ENCODE peak calls at places on chromosomes 11 and 22, in ten cellular contexts. One of them, this sample, is unnamed.

GRCh38 chr11:15893080-15893492 is 463.3 kb downstream of the SOX6 start:
- DNase-seq in H9: no peak
- DNase-seq in AG10803: peak; percentile 74
- DNase-seq in HL-60: no peak
- DNase-seq in fibroblast of lung: peak; percentile 93
- DNase-seq in endodermal cell: no peak
- DNase-seq in tibial artery: no peak
- DNase-seq in BE2C: no peak
- DNase-seq in stomach: no peak
- DNase-seq in BJ: peak; percentile 60
- DNase-seq in this sample: no peak

GRCh38 chr11:118845369-118845768 is 38.3 kb upstream of the CXCR5 start:
- DNase-seq in H9: no peak
- DNase-seq in AG10803: peak; percentile 36
- DNase-seq in HL-60: no peak
- DNase-seq in fibroblast of lung: peak; percentile 33
- DNase-seq in endodermal cell: no peak
- DNase-seq in tibial artery: no peak
- DNase-seq in BE2C: no peak
- DNase-seq in stomach: no peak
- DNase-seq in BJ: no peak
- DNase-seq in this sample: no peak

GRCh38 chr11:69330330-69330729 is 36.4 kb downstream of the MYEOV start:
- DNase-seq in H9: no peak
- DNase-seq in AG10803: no peak
- DNase-seq in HL-60: no peak
- DNase-seq in fibroblast of lung: no peak
- DNase-seq in endodermal cell: no peak
- DNase-seq in tibial artery: no peak
- DNase-seq in BE2C: no peak
- DNase-seq in stomach: no peak
- DNase-seq in BJ: no peak
- DNase-seq in this sample: no peak

GRCh38 chr11:33867996-33868645 is 23.8 kb downstream of the LMO2 start:
- DNase-seq in H9: no peak
- DNase-seq in AG10803: no peak
- DNase-seq in HL-60: no peak
- DNase-seq in fibroblast of lung: no peak
- DNase-seq in endodermal cell: no peak
- DNase-seq in tibial artery: no peak
- DNase-seq in BE2C: no peak
- DNase-seq in stomach: no peak
- DNase-seq in BJ: no peak
- DNase-seq in this sample: no peak

GRCh38 chr11:8403310-8403709 is 139.6 kb upstream of the LMO1 start:
- DNase-seq in H9: no peak
- DNase-seq in AG10803: peak; percentile 1
- DNase-seq in HL-60: no peak
- DNase-seq in fibroblast of lung: peak; percentile 27
- DNase-seq in endodermal cell: no peak
- DNase-seq in tibial artery: no peak
- DNase-seq in BE2C: no peak
- DNase-seq in stomach: no peak
- DNase-seq in BJ: no peak
- DNase-seq in this sample: no peak

GRCh38 chr11:27282806-27283205 is 80.2 kb downstream of the CCDC34 start:
- DNase-seq in H9: no peak
- DNase-seq in AG10803: peak; percentile 41
- DNase-seq in HL-60: no peak
- DNase-seq in fibroblast of lung: peak; percentile 79
- DNase-seq in endodermal cell: peak; percentile 74
- DNase-seq in tibial artery: no peak
- DNase-seq in BE2C: peak; percentile 5
- DNase-seq in stomach: no peak
- DNase-seq in BJ: no peak
- DNase-seq in this sample: no peak

GRCh38 chr11:1202154-1202775 is 20.6 kb upstream of the MUC5B start:
- DNase-seq in H9: peak; percentile 29
- DNase-seq in AG10803: no peak
- DNase-seq in HL-60: no peak
- DNase-seq in fibroblast of lung: no peak
- DNase-seq in endodermal cell: peak; percentile 49
- DNase-seq in tibial artery: peak; percentile 55
- DNase-seq in BE2C: peak; percentile 9
- DNase-seq in stomach: peak; percentile 37
- DNase-seq in BJ: no peak
- DNase-seq in this sample: no peak

GRCh38 chr11:72224587-72225410 is at the start of gene INPPL1:
- DNase-seq in H9: peak; percentile 41
- DNase-seq in AG10803: no peak
- DNase-seq in HL-60: no peak
- DNase-seq in fibroblast of lung: peak; percentile 28
- DNase-seq in endodermal cell: peak; percentile 76
- DNase-seq in tibial artery: peak; percentile 78
- DNase-seq in BE2C: peak; percentile 63
- DNase-seq in stomach: peak; percentile 58
- DNase-seq in BJ: no peak
- DNase-seq in this sample: peak; percentile 83

GRCh38 chr22:19376971-19377370 is 54.6 kb downstream of the HIRA start:
- DNase-seq in H9: no peak
- DNase-seq in AG10803: no peak
- DNase-seq in HL-60: no peak
- DNase-seq in fibroblast of lung: no peak
- DNase-seq in endodermal cell: no peak
- DNase-seq in tibial artery: no peak
- DNase-seq in BE2C: no peak
- DNase-seq in stomach: no peak
- DNase-seq in BJ: no peak
- DNase-seq in this sample: no peak

GRCh38 chr22:19576460-19577421 is 52.5 kb upstream of the CLDN5 start:
- DNase-seq in H9: peak; percentile 58
- DNase-seq in AG10803: peak; percentile 27
- DNase-seq in HL-60: peak; percentile 94
- DNase-seq in fibroblast of lung: peak; percentile 68
- DNase-seq in endodermal cell: peak; percentile 75
- DNase-seq in tibial artery: no peak
- DNase-seq in BE2C: peak; percentile 55
- DNase-seq in stomach: no peak
- DNase-seq in BJ: no peak
- DNase-seq in this sample: no peak

GRCh38 chr11:8066911-8067455 is 14.0 kb upstream of the TUB start:
- DNase-seq in H9: no peak
- DNase-seq in AG10803: no peak
- DNase-seq in HL-60: no peak
- DNase-seq in fibroblast of lung: peak; percentile 8
- DNase-seq in endodermal cell: peak; percentile 56
- DNase-seq in tibial artery: no peak
- DNase-seq in BE2C: no peak
- DNase-seq in stomach: peak; percentile 20
- DNase-seq in BJ: no peak
- DNase-seq in this sample: no peak

GRCh38 chr22:27597703-27598444 is 203.7 kb downstream of the MN1 start:
- DNase-seq in H9: no peak
- DNase-seq in AG10803: no peak
- DNase-seq in HL-60: no peak
- DNase-seq in fibroblast of lung: no peak
- DNase-seq in endodermal cell: no peak
- DNase-seq in tibial artery: no peak
- DNase-seq in BE2C: peak; percentile 45
- DNase-seq in stomach: no peak
- DNase-seq in BJ: no peak
- DNase-seq in this sample: no peak

GRCh38 chr11:13384837-13385417 is 78.1 kb downstream of the BTBD10 start:
- DNase-seq in H9: peak; percentile 54
- DNase-seq in AG10803: peak; percentile 50
- DNase-seq in HL-60: no peak
- DNase-seq in fibroblast of lung: peak; percentile 49
- DNase-seq in endodermal cell: peak; percentile 79
- DNase-seq in tibial artery: no peak
- DNase-seq in BE2C: peak; percentile 29
- DNase-seq in stomach: no peak
- DNase-seq in BJ: no peak
- DNase-seq in this sample: no peak
- TF ChIP-seq CTCF in H9: peak; percentile 79
- TF ChIP-seq CTCF in AG10803: peak; percentile 72
- TF ChIP-seq CTCF in HL-60: peak; percentile 68
- TF ChIP-seq CTCF in fibroblast of lung: peak; percentile 65
- TF ChIP-seq CTCF in endodermal cell: peak; percentile 83
- TF ChIP-seq CTCF in tibial artery: peak; percentile 62
- TF ChIP-seq CTCF in BE2C: peak; percentile 52
- TF ChIP-seq CTCF in stomach: no peak
- TF ChIP-seq CTCF in BJ: peak; percentile 73
- TF ChIP-seq CTCF in this sample: peak; percentile 8

DNA sequence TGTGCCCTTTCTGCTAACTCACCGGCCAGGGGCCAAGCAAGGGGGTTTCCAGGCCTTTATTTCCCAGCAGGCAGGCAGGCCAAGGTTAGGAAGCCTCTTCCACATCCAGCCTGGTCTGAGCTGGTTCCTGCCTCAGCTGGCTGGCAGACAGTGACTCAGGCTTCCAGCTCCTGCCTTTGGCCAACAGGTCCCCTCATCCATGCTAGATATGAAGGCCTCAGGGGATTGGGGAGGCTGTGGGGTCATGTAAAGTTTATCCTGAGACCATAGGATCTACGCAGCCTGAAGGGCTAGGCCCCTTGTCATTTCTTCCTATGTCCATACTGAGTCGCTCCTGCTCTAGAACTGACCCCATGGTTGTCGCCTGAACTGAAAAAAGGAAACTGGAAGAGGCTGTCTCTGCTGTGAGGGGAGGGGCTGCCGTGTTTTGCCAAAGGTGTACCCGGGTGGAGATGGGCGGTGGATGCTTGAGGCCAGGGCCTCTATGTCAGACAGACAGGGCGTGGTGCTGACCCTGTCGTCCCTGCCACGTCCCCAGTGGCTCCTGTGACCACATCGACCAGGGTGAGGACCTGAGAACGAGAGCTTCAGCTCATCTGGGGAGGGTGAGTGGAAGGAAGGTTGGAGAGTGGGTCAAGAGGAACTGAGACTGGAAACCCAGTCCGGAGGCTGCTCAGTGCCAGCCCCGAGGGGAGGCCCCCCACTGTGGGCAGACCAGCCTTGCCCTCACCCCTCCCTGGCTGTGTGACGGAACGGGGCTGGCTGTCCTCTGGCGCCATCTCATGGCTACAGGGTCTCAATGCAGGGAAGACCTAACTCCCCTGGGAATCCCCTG is 17.0 kb downstream of the P2RY6 start:
- DNase-seq in H9: peak; percentile 81
- DNase-seq in AG10803: peak; percentile 67
- DNase-seq in HL-60: peak; percentile 57
- DNase-seq in fibroblast of lung: peak; percentile 85
- DNase-seq in endodermal cell: peak; percentile 92
- DNase-seq in tibial artery: peak; percentile 86
- DNase-seq in BE2C: peak; percentile 90
- DNase-seq in stomach: peak; percentile 65
- DNase-seq in BJ: no peak
- DNase-seq in this sample: no peak
- TF ChIP-seq CTCF in H9: peak; percentile 97
- TF ChIP-seq CTCF in AG10803: peak; percentile 99
- TF ChIP-seq CTCF in HL-60: peak; percentile 95
- TF ChIP-seq CTCF in fibroblast of lung: peak; percentile 98
- TF ChIP-seq CTCF in endodermal cell: peak; percentile 96
- TF ChIP-seq CTCF in tibial artery: peak; percentile 96
- TF ChIP-seq CTCF in BE2C: peak; percentile 99
- TF ChIP-seq CTCF in stomach: no peak
- TF ChIP-seq CTCF in BJ: peak; percentile 96
- TF ChIP-seq CTCF in this sample: peak; percentile 81

DNA sequence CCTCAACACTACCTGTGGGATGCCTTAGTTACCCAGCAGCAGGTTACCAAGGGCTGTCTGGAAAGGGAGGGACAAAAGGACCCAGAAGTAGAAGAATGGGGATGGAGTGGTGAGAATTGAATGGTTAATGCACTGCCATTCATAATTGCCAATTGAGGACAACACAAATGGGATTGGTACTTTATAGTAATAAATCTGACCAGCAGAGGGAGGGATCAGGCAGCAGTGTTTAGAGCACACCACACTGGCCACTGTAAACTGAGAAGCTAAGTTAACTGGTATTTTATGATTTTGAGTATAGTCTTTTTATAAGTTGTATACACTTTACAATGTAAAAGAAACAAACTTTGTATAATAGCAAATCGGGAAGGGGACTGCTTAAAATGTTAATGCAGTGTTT is 10.7 kb downstream of the TBRG1 start:
- DNase-seq in H9: no peak
- DNase-seq in AG10803: no peak
- DNase-seq in HL-60: no peak
- DNase-seq in fibroblast of lung: no peak
- DNase-seq in endodermal cell: no peak
- DNase-seq in tibial artery: no peak
- DNase-seq in BE2C: no peak
- DNase-seq in stomach: no peak
- DNase-seq in BJ: no peak
- DNase-seq in this sample: no peak
- TF ChIP-seq CTCF in H9: peak; percentile 44
- TF ChIP-seq CTCF in AG10803: peak; percentile 33
- TF ChIP-seq CTCF in HL-60: no peak
- TF ChIP-seq CTCF in fibroblast of lung: peak; percentile 25
- TF ChIP-seq CTCF in endodermal cell: peak; percentile 66
- TF ChIP-seq CTCF in tibial artery: no peak
- TF ChIP-seq CTCF in BE2C: peak; percentile 47
- TF ChIP-seq CTCF in stomach: no peak
- TF ChIP-seq CTCF in BJ: peak; percentile 43
- TF ChIP-seq CTCF in this sample: no peak

DNA sequence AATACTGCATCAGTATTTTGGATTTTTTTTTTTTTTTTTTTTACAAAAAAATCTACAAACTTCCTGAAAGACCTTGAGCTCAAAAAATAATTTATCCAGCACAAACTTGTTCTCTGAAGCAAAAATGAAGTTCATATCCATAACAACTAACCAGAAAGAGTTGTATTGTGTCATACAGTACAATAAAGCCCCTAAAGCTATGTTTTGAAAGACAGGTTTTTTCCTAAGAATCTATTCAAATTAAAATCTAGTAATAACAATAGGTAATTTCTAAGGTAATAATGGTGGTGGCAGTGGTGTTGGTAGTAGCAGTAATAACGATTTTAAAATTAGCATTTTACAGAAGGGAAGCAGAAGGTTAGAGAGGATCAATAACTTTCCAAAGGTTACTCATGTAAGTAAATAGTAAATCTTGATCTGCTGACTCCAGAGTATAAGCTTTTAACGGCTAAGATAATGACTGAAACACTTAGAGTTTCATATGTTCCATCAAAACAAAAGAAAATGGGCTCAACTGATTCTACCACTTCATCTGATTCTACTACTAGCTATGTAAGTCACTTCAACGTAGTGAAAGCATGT is 53.3 kb upstream of the GAB2 start:
- DNase-seq in H9: no peak
- DNase-seq in AG10803: no peak
- DNase-seq in HL-60: no peak
- DNase-seq in fibroblast of lung: no peak
- DNase-seq in endodermal cell: no peak
- DNase-seq in tibial artery: no peak
- DNase-seq in BE2C: no peak
- DNase-seq in stomach: no peak
- DNase-seq in BJ: no peak
- DNase-seq in this sample: no peak
- TF ChIP-seq CTCF in H9: no peak
- TF ChIP-seq CTCF in AG10803: no peak
- TF ChIP-seq CTCF in HL-60: no peak
- TF ChIP-seq CTCF in fibroblast of lung: no peak
- TF ChIP-seq CTCF in endodermal cell: no peak
- TF ChIP-seq CTCF in tibial artery: no peak
- TF ChIP-seq CTCF in BE2C: no peak
- TF ChIP-seq CTCF in stomach: no peak
- TF ChIP-seq CTCF in BJ: no peak
- TF ChIP-seq CTCF in this sample: no peak

This sample was measured in vagina.